ENCODE peak calls at places on chromosomes 1 and 21, in four cellular contexts. T is K562, H is HepG2, M is HCT116. F is an unnamed sample.

GRCh38 chr1:226268421-226269124 is 40.4 kb downstream of the LIN9 start:
- DNase-seq in T (no peak), H (no peak), M (no peak), F (no peak)

GRCh38 chr1:222346955-222347354 is 200.9 kb downstream of the HHIPL2 start:
- DNase-seq in T (no peak), H (no peak), M (no peak), F (no peak)

GRCh38 chr1:30328401-30329262 is 394.8 kb downstream of the MATN1 start:
- DNase-seq in T (no peak), H (no peak), M (no peak), F (no peak)

GRCh38 chr1:110645962-110646735 is 28.6 kb downstream of the KCNA3 start:
- DNase-seq in T (no peak), H (no peak), M (no peak), F (no peak)

GRCh38 chr1:23869818-23870217 is 1.7 kb upstream of the FUCA1 start:
- DNase-seq in T (no peak), H (no peak), M (no peak), F (no peak)

GRCh38 chr1:161936786-161937185 is 86.9 kb downstream of the OLFML2B start:
- DNase-seq in T (no peak), H (no peak), M (no peak), F (no peak)

GRCh38 chr1:5960336-5960735 is 31.9 kb downstream of the NPHP4 start:
- DNase-seq in T (no peak), H (no peak), M (no peak), F (no peak)

GRCh38 chr1:216820345-216820744 is 97.1 kb upstream of the ESRRG start:
- DNase-seq in T (no peak), H (no peak), M (no peak), F (no peak)

GRCh38 chr1:101144868-101145808 is 91.7 kb upstream of the S1PR1 start:
- DNase-seq in T (no peak), H (no peak), M (no peak), F (peak)

GRCh38 chr1:42736152-42736551 is 3.9 kb downstream of the CLDN19 start:
- DNase-seq in T (peak), H (peak), M (no peak), F (no peak)

GRCh38 chr1:224800486-224801119 is 128.9 kb upstream of the DNAH14 start:
- DNase-seq in T (no peak), H (no peak), M (no peak), F (no peak)

GRCh38 chr21:46386726-46387073 is 62.7 kb downstream of the PCNT start:
- DNase-seq in T (no peak), H (no peak), M (no peak), F (no peak)

GRCh38 chr1:100721502-100722205 is 2.1 kb downstream of the VCAM1 start:
- DNase-seq in T (no peak), H (no peak), M (no peak), F (no peak)

GRCh38 chr1:3564921-3565831 is 46.1 kb downstream of the MEGF6 start:
- DNase-seq in T (peak), H (no peak), M (no peak), F (no peak)

GRCh38 chr21:15240846-15241245 is 176.0 kb upstream of the NRIP1 start:
- DNase-seq in T (no peak), H (no peak), M (no peak), F (no peak)

GRCh38 chr1:228085287-228085926 is 2.9 kb downstream of the ARF1 start:
- DNase-seq in T (peak), H (peak), M (no peak), F (no peak)

GRCh38 chr1:11333631-11334030 is 60.6 kb downstream of the UBIAD1 start:
- DNase-seq in T (no peak), H (no peak), M (no peak), F (no peak)

GRCh38 chr1:92839442-92839841 is 7.6 kb downstream of the RPL5 start:
- DNase-seq in T (no peak), H (no peak), M (no peak), F (no peak)

GRCh38 chr1:150257624-150258274 is at the start of gene CA14:
- DNase-seq in T (peak), H (no peak), M (no peak), F (no peak)

GRCh38 chr1:180184041-180184440 is 29.4 kb downstream of the QSOX1 start:
- DNase-seq in T (no peak), H (no peak), M (no peak), F (no peak)

GRCh38 chr1:204348722-204349121 is 11.0 kb downstream of the PLEKHA6 start:
- DNase-seq in T (peak), H (peak), M (no peak), F (no peak)

GRCh38 chr1:69494171-69494570 is 73.6 kb upstream of the LRRC7 start:
- DNase-seq in T (no peak), H (no peak), M (no peak), F (no peak)

GRCh38 chr1:43274125-43274803 is 4.5 kb downstream of the TMEM125 start:
- DNase-seq in T (peak), H (no peak), M (no peak), F (no peak)

GRCh38 chr1:65471901-65472332 is 51.4 kb downstream of the LEPR start:
- DNase-seq in T (no peak), H (no peak), M (no peak), F (no peak)
- TF ChIP-seq REST in T (no peak), H (no peak), M (no peak), F (no peak)

GRCh38 chr1:197481101-197481500 is 213.0 kb downstream of the CRB1 start:
- DNase-seq in T (no peak), H (no peak), M (no peak), F (no peak)
- TF ChIP-seq JUND in T (no peak), H (no peak), M (no peak), F (no peak)

DNA sequence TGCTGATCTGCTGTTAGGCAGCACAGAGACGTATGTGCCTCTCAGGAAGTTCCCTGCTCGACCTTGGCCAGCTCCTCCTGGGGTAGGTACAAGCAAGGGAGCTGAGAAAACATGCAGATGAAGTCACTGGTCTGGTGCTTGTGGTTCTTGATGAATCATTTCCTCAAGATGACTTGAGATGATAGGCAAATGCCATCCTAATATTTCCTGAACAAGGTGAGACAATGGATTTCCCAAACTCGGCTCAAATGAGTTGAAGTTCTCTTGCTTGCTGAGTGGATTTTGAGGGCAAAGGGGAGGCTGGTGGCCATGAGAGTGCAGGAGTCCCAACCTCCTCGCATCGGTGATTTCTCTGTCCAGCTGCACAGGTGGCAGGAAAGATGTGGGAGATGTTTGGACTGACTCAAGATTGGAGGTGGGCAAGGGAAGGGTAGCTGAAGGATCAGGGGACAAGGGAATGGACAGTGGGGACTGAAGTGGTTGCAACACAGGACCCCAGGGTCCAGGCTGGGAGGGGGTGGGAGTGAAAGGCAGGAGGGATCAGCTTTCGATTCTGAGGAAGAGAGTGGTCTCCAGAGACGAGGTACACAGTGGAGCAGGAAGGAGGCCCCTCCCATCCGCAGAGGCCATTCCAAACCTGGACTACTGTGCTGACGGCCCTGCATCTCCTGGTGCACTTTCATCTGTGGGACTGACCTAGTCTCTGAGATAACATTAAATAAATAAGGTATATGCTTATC is 63.9 kb downstream of the CAPN2 start:
- DNase-seq in T (peak), H (no peak), M (peak), F (no peak)
- TF ChIP-seq REST in T (peak), H (no peak), M (no peak), F (no peak)

GRCh38 chr1:14810631-14811325 is 212.3 kb downstream of the KAZN start:
- DNase-seq in T (no peak), H (no peak), M (no peak), F (no peak)
- TF ChIP-seq JUND in T (no peak), H (no peak), M (no peak), F (no peak)

GRCh38 chr1:76433528-76433927 is 359.0 kb downstream of the ST6GALNAC3 start:
- DNase-seq in T (no peak), H (no peak), M (no peak), F (no peak)
- TF ChIP-seq REST in T (no peak), H (no peak), M (no peak), F (no peak)

GRCh38 chr1:241202321-241202845 is 154.6 kb downstream of the RGS7 start:
- DNase-seq in T (no peak), H (no peak), M (no peak), F (no peak)
- TF ChIP-seq JUND in T (no peak), H (no peak), M (no peak), F (no peak)

GRCh38 chr1:185317886-185318310 is 855 bp upstream of the IVNS1ABP start:
- DNase-seq in T (peak), H (no peak), M (peak), F (peak)

GRCh38 chr1:185317034-185317885 is at the start of gene IVNS1ABP:
- DNase-seq in T (peak), H (peak), M (peak), F (peak)

GRCh38 chr1:185315364-185316108 is 1.5 kb downstream of the IVNS1ABP start:
- DNase-seq in T (peak), H (peak), M (peak), F (peak)

GRCh38 chr1:185314416-185314815 is 2.6 kb downstream of the IVNS1ABP start:
- DNase-seq in T (peak), H (no peak), M (no peak), F (no peak)

GRCh38 chr1:185316163-185317033 is 645 bp downstream of the IVNS1ABP start:
- DNase-seq in T (peak), H (peak), M (peak), F (peak)
- TF ChIP-seq REST in T (no peak), H (peak), M (no peak), F (no peak)

F was measured in GM12878.